ENCODE peak calls at places on chromosome 5, in four cellular contexts. One of them, this sample, is unnamed. For H3K4me1, the result is how much of the 10 kb centered on the place peaks cover.

GRCh38 chr5:151678713-151679112 is 8.0 kb downstream of the SPARC start:
- DNase-seq in heart right ventricle: no peak
- DNase-seq in right lobe of liver: no peak
- DNase-seq in cardiac muscle cell: no peak
- DNase-seq in this sample: no peak

GRCh38 chr5:135053989-135054388 is 20.0 kb upstream of the PITX1 start:
- DNase-seq in right lobe of liver: no peak
- DNase-seq in cardiac muscle cell: no peak
- DNase-seq in heart right ventricle: no peak
- DNase-seq in this sample: no peak

GRCh38 chr5:95779611-95780010 is 42.9 kb downstream of the GLRX start:
- DNase-seq in cardiac muscle cell: peak
- DNase-seq in right lobe of liver: no peak
- DNase-seq in heart right ventricle: no peak
- DNase-seq in this sample: no peak

GRCh38 chr5:15704397-15704947 is 204.5 kb downstream of the FBXL7 start:
- DNase-seq in heart right ventricle: no peak
- DNase-seq in cardiac muscle cell: no peak
- DNase-seq in right lobe of liver: no peak
- DNase-seq in this sample: no peak

GRCh38 chr5:147911427-147911826 is 5.1 kb upstream of the C5orf46 start:
- DNase-seq in cardiac muscle cell: no peak
- DNase-seq in heart right ventricle: peak
- DNase-seq in right lobe of liver: peak
- DNase-seq in this sample: peak

GRCh38 chr5:32103521-32103920 is 70.6 kb downstream of the GOLPH3 start:
- DNase-seq in heart right ventricle: no peak
- DNase-seq in cardiac muscle cell: no peak
- DNase-seq in right lobe of liver: no peak
- DNase-seq in this sample: no peak

GRCh38 chr5:179293276-179293675 is 52.0 kb downstream of the ADAMTS2 start:
- DNase-seq in right lobe of liver: peak
- DNase-seq in heart right ventricle: no peak
- DNase-seq in cardiac muscle cell: peak
- DNase-seq in this sample: no peak

GRCh38 chr5:73183491-73183891 is 10.5 kb downstream of the TMEM174 start:
- DNase-seq in right lobe of liver: no peak
- DNase-seq in cardiac muscle cell: no peak
- DNase-seq in heart right ventricle: no peak
- DNase-seq in this sample: no peak

GRCh38 chr5:34627794-34628193 is 28.3 kb upstream of the RAI14 start:
- DNase-seq in right lobe of liver: no peak
- DNase-seq in heart right ventricle: no peak
- DNase-seq in cardiac muscle cell: peak
- DNase-seq in this sample: no peak

GRCh38 chr5:50666261-50667078 is at the start of gene PARP8:
- DNase-seq in right lobe of liver: peak
- DNase-seq in heart right ventricle: peak
- DNase-seq in cardiac muscle cell: peak
- DNase-seq in this sample: peak

GRCh38 chr5:149053027-149053705 is 9.7 kb downstream of the SH3TC2 start:
- DNase-seq in right lobe of liver: no peak
- DNase-seq in cardiac muscle cell: no peak
- DNase-seq in heart right ventricle: no peak
- DNase-seq in this sample: no peak

GRCh38 chr5:129098488-129099183 is 4.1 kb downstream of the ISOC1 start:
- DNase-seq in right lobe of liver: no peak
- DNase-seq in heart right ventricle: no peak
- DNase-seq in cardiac muscle cell: peak
- DNase-seq in this sample: no peak

GRCh38 chr5:38641003-38641402 is 84.6 kb upstream of the LIFR start:
- DNase-seq in right lobe of liver: no peak
- DNase-seq in heart right ventricle: no peak
- DNase-seq in cardiac muscle cell: peak
- DNase-seq in this sample: no peak

GRCh38 chr5:71533614-71534013 is 53.5 kb upstream of the MCCC2 start:
- DNase-seq in right lobe of liver: no peak
- DNase-seq in cardiac muscle cell: peak
- DNase-seq in heart right ventricle: no peak
- DNase-seq in this sample: no peak

GRCh38 chr5:159097461-159098284 is 2.0 kb downstream of the EBF1 start:
- DNase-seq in heart right ventricle: peak
- DNase-seq in right lobe of liver: peak
- DNase-seq in cardiac muscle cell: peak
- DNase-seq in this sample: no peak

GRCh38 chr5:137181685-137182084 is 317.4 kb downstream of the SPOCK1 start:
- DNase-seq in cardiac muscle cell: no peak
- DNase-seq in right lobe of liver: no peak
- DNase-seq in heart right ventricle: no peak
- DNase-seq in this sample: no peak

GRCh38 chr5:32754251-32754650 is 43.1 kb downstream of the NPR3 start:
- DNase-seq in heart right ventricle: no peak
- DNase-seq in right lobe of liver: no peak
- DNase-seq in cardiac muscle cell: no peak
- DNase-seq in this sample: no peak

GRCh38 chr5:157464518-157465171 is 4.6 kb downstream of the NIPAL4 start:
- DNase-seq in heart right ventricle: no peak
- DNase-seq in cardiac muscle cell: peak
- DNase-seq in right lobe of liver: no peak
- DNase-seq in this sample: no peak

GRCh38 chr5:60092671-60093422 is 199.3 kb upstream of the PDE4D start:
- DNase-seq in right lobe of liver: no peak
- DNase-seq in cardiac muscle cell: no peak
- DNase-seq in heart right ventricle: no peak
- DNase-seq in this sample: no peak

GRCh38 chr5:106314221-106314824 is 1356.4 kb downstream of the EFNA5 start:
- DNase-seq in right lobe of liver: no peak
- DNase-seq in heart right ventricle: no peak
- DNase-seq in cardiac muscle cell: peak
- DNase-seq in this sample: no peak

GRCh38 chr5:67672633-67673032 is 476.0 kb upstream of the CD180 start:
- DNase-seq in cardiac muscle cell: no peak
- DNase-seq in right lobe of liver: no peak
- DNase-seq in heart right ventricle: no peak
- DNase-seq in this sample: no peak

GRCh38 chr5:142301487-142302035 is 23.3 kb downstream of the SPRY4 start:
- DNase-seq in heart right ventricle: no peak
- DNase-seq in cardiac muscle cell: no peak
- DNase-seq in right lobe of liver: no peak
- DNase-seq in this sample: no peak

GRCh38 chr5:153718713-153719112 is 228.2 kb downstream of the GRIA1 start:
- DNase-seq in right lobe of liver: no peak
- DNase-seq in cardiac muscle cell: no peak
- DNase-seq in heart right ventricle: no peak
- DNase-seq in this sample: no peak

GRCh38 chr5:27020965-27021364 is 17.4 kb downstream of the CDH9 start:
- DNase-seq in heart right ventricle: no peak
- DNase-seq in right lobe of liver: no peak
- DNase-seq in cardiac muscle cell: peak
- DNase-seq in this sample: no peak

GRCh38 chr5:145801195-145801594 is 33.9 kb downstream of the PRELID2 start:
- DNase-seq in cardiac muscle cell: no peak
- DNase-seq in heart right ventricle: no peak
- DNase-seq in right lobe of liver: no peak
- DNase-seq in this sample: no peak

GRCh38 chr5:142819816-142820215 is 49.6 kb downstream of the ARHGAP26 start:
- DNase-seq in heart right ventricle: no peak
- DNase-seq in right lobe of liver: no peak
- DNase-seq in cardiac muscle cell: peak
- DNase-seq in this sample: no peak

GRCh38 chr5:58149345-58149744 is 310.5 kb downstream of the PLK2 start:
- DNase-seq in cardiac muscle cell: no peak
- DNase-seq in heart right ventricle: no peak
- DNase-seq in right lobe of liver: no peak
- DNase-seq in this sample: no peak

GRCh38 chr5:41193462-41194166 is 19.7 kb downstream of the C6 start:
- DNase-seq in right lobe of liver: peak
- DNase-seq in cardiac muscle cell: peak
- DNase-seq in heart right ventricle: peak
- DNase-seq in this sample: peak

GRCh38 chr5:34775886-34776285 is 63.1 kb upstream of the TTC23L start:
- DNase-seq in right lobe of liver: no peak
- DNase-seq in cardiac muscle cell: no peak
- DNase-seq in heart right ventricle: no peak
- DNase-seq in this sample: no peak

GRCh38 chr5:7565559-7565958 is 169.6 kb downstream of the ADCY2 start:
- DNase-seq in cardiac muscle cell: no peak
- DNase-seq in heart right ventricle: no peak
- DNase-seq in right lobe of liver: no peak
- DNase-seq in this sample: no peak

GRCh38 chr5:91219141-91219802 is 163.8 kb downstream of the ARRDC3 start:
- DNase-seq in cardiac muscle cell: peak
- DNase-seq in heart right ventricle: peak
- DNase-seq in right lobe of liver: no peak
- DNase-seq in this sample: no peak

GRCh38 chr5:10645146-10645545 is 81.3 kb downstream of the ANKRD33B start:
- DNase-seq in cardiac muscle cell: no peak
- DNase-seq in heart right ventricle: no peak
- DNase-seq in right lobe of liver: no peak
- DNase-seq in this sample: no peak

GRCh38 chr5:60687927-60688720 is 11.8 kb downstream of the DEPDC1B start:
- DNase-seq in cardiac muscle cell: peak
- DNase-seq in right lobe of liver: no peak
- DNase-seq in heart right ventricle: no peak
- DNase-seq in this sample: no peak

GRCh38 chr5:52802272-52803011 is 14.7 kb downstream of the ITGA1 start:
- DNase-seq in heart right ventricle: no peak
- DNase-seq in right lobe of liver: no peak
- DNase-seq in cardiac muscle cell: no peak
- DNase-seq in this sample: no peak
- H3K4me1 ChIP-seq in heart right ventricle: half or more
- H3K4me1 ChIP-seq in right lobe of liver: under half
- H3K4me1 ChIP-seq in cardiac muscle cell: under half
- H3K4me1 ChIP-seq in this sample: under half

GRCh38 chr5:180818942-180819341 is 16.3 kb upstream of the MGAT1 start:
- DNase-seq in cardiac muscle cell: no peak
- DNase-seq in heart right ventricle: no peak
- DNase-seq in right lobe of liver: no peak
- DNase-seq in this sample: no peak
- H3K4me1 ChIP-seq in cardiac muscle cell: under half
- H3K4me1 ChIP-seq in heart right ventricle: half or more
- H3K4me1 ChIP-seq in right lobe of liver: under half
- H3K4me1 ChIP-seq in this sample: under half

DNA sequence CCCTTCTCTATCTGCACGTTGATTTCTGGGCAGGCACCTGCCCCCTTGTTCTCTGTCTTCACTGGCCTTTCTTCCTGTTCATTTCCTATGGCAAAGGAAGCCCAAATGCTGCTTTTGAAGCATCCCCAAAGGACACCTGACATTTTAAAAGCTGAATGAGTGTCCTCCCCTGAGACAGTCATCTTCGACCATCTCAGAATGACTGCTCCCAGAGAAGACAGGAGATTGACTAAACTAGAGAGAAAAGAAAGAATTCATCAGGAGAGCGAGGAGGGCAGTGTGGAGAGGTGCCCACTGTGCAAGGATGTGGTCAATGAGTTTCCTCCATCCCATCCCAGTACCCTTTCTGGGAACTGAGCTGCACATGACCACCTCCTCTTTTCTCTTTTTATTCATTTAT is 51.9 kb downstream of the SEMA6A start:
- DNase-seq in heart right ventricle: no peak
- DNase-seq in cardiac muscle cell: no peak
- DNase-seq in right lobe of liver: no peak
- DNase-seq in this sample: no peak
- H3K4me1 ChIP-seq in heart right ventricle: under half
- H3K4me1 ChIP-seq in cardiac muscle cell: under half
- H3K4me1 ChIP-seq in right lobe of liver: under half
- H3K4me1 ChIP-seq in this sample: under half

DNA sequence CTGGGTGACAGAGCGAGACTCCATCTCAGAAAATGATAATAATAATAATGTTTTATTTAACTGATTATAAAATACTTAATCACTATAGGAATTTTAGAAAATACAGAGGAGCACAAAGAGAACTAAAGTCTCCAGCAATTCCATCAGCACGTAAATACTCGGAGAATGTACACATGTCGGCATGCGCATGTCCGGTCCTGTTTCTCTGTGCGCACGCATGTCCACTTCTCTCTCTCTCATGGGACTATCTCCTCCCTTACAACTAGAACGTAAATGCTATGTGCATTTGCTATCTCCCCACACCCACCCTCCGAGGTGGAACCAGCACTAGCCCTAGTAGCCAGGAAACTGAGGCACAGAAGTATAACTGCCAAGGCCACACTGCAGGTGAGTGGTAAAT is 19.0 kb downstream of the CCNJL start:
- DNase-seq in cardiac muscle cell: no peak
- DNase-seq in right lobe of liver: no peak
- DNase-seq in heart right ventricle: no peak
- DNase-seq in this sample: no peak
- H3K4me1 ChIP-seq in cardiac muscle cell: under half
- H3K4me1 ChIP-seq in right lobe of liver: under half
- H3K4me1 ChIP-seq in heart right ventricle: under half
- H3K4me1 ChIP-seq in this sample: under half

GRCh38 chr5:80251636-80252035 is 4.2 kb downstream of the SERINC5 start:
- DNase-seq in right lobe of liver: peak
- DNase-seq in heart right ventricle: no peak
- DNase-seq in cardiac muscle cell: peak
- DNase-seq in this sample: no peak

GRCh38 chr5:80254767-80255424 is 952 bp downstream of the SERINC5 start:
- DNase-seq in cardiac muscle cell: peak
- DNase-seq in right lobe of liver: peak
- DNase-seq in heart right ventricle: no peak
- DNase-seq in this sample: no peak

GRCh38 chr5:80255425-80255751 is 460 bp downstream of the SERINC5 start:
- DNase-seq in heart right ventricle: peak
- DNase-seq in right lobe of liver: peak
- DNase-seq in cardiac muscle cell: peak
- DNase-seq in this sample: peak

GRCh38 chr5:80259511-80260200 is 3.8 kb upstream of the SERINC5 start:
- DNase-seq in cardiac muscle cell: no peak
- DNase-seq in heart right ventricle: no peak
- DNase-seq in right lobe of liver: no peak
- DNase-seq in this sample: no peak

GRCh38 chr5:80255752-80256479 is at the start of gene SERINC5:
- DNase-seq in heart right ventricle: peak
- DNase-seq in cardiac muscle cell: peak
- DNase-seq in right lobe of liver: peak
- DNase-seq in this sample: peak
- H3K4me1 ChIP-seq in heart right ventricle: under half
- H3K4me1 ChIP-seq in cardiac muscle cell: under half
- H3K4me1 ChIP-seq in right lobe of liver: under half
- H3K4me1 ChIP-seq in this sample: under half